ENCODE peak calls at places on chromosome 9, in eight cellular contexts. Z, Q, A, S, L, H, K and D are unnamed samples.

GRCh38 chr9:35832814-35833213 is 3.8 kb downstream of the TMEM8B start:
- DNase-seq in L (no peak), A (no peak), H (no peak), Z (no peak), Q (no peak), S (peak), K (no peak), D (no peak)

GRCh38 chr9:109114670-109115069 is 5.1 kb downstream of the TMEM245 start:
- DNase-seq in A (no peak), L (no peak), K (no peak), Q (no peak), Z (no peak), H (no peak), S (no peak), D (peak)

GRCh38 chr9:17160327-17160726 is 25.5 kb downstream of the CNTLN start:
- DNase-seq in L (no peak), Z (no peak), K (no peak), Q (no peak), S (no peak), H (no peak), A (no peak), D (no peak)

GRCh38 chr9:127204771-127205470 is 59.7 kb upstream of the GARNL3 start:
- DNase-seq in Q (no peak), A (peak), S (no peak), H (peak), Z (no peak), K (peak), L (no peak), D (no peak)

GRCh38 chr9:88534456-88535225 is at the start of gene NXNL2:
- DNase-seq in A (peak), Q (peak), Z (peak), L (peak), H (peak), K (peak), S (peak), D (peak)

GRCh38 chr9:91951944-91952520 is 2.0 kb upstream of the ROR2 start:
- DNase-seq in K (no peak), L (no peak), A (no peak), H (no peak), Q (peak), S (no peak), Z (no peak), D (no peak)

GRCh38 chr9:18331808-18332209 is 142.1 kb upstream of the ADAMTSL1 start:
- DNase-seq in L (no peak), A (no peak), S (no peak), Z (no peak), K (no peak), H (peak), Q (no peak), D (no peak)

GRCh38 chr9:127347831-127348699 is 48.9 kb upstream of the SLC2A8 start:
- DNase-seq in L (no peak), Z (no peak), S (peak), Q (no peak), K (peak), H (peak), A (no peak), D (no peak)

GRCh38 chr9:126471084-126471611 is 142.6 kb upstream of the LMX1B start:
- DNase-seq in S (peak), L (peak), H (no peak), Q (peak), K (no peak), Z (no peak), A (peak), D (peak)

GRCh38 chr9:129160712-129161533 is 17.1 kb downstream of the IER5L start:
- DNase-seq in K (no peak), Z (no peak), A (no peak), L (no peak), H (no peak), Q (no peak), S (no peak), D (no peak)

DNA sequence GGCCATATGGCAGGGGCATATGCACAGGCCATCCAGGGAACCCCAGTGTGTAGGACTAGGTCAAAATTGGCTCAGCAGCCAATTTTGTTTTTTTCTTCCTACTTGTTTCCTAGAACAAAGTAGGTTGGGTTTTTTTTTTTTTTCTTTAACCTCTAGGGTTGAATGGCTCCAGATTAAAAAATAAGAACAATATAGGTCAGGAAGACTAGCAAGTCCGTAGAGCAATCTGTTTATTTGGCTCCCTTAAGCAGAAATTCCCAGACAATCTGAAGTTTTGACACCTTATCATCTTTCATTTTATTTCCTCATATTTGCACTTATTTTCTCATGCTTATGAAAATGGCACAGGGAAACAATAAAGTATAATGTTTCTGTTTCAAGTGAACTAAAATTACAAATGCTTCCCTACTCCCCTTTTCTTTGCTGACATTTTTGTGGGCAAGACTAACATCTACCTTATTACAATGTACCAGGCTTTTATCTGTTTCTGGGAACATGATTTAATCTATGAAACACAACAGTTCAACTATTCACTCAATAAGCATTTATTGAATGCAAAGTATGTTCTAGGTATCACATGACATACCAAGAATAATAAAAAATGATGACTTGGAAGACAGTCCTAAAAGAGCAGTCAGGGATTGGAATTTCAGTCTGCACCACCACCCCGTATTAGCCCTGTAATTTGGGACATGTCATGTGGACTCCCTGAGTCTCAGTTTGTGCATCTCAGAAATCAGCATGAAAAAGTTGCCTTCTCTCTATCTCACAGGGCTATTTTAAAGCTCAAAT is 30.5 kb downstream of the TLR4 start:
- DNase-seq in Q (no peak), Z (no peak), S (no peak), H (no peak), K (no peak), L (no peak), A (no peak), D (no peak)
- H3K27ac ChIP-seq in Q (no peak), Z (no peak), S (no peak), H (no peak), K (no peak), L (no peak), A (no peak), D (no peak)

DNA sequence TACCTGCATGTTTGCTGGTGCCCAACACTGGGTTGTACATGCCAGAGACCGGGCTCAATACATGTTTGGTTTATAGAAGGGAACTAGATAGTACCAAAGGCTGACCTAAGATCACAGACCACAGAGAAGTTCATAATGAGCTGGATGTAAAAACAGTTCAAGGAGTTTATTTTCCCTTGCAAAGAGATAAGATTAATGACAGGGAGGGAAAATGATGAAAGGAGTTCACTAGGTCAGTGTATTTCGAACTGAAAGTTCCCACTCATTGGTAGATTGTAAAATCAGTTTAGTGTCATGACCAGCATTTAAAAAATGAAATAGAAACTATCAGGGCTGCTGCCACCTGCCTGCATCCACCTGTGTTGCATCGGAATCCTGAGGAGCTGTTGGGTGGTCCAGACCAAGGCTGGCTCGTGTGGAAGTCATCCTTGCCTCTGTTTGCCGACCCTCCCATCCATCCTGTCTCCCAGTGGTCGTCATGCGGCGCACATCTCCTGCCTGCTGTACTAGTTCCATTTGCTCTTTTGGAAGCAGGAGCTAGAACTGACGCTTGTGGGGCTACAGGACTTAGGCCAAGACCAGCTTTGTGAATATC is 21.1 kb downstream of the TBC1D2 start:
- DNase-seq in K (peak), Q (no peak), Z (no peak), A (no peak), L (no peak), H (no peak), S (no peak), D (no peak)
- TF ChIP-seq CTCF in K (peak), Q (no peak), Z (peak), A (no peak), L (no peak), H (no peak), S (no peak), D (no peak)

DNA sequence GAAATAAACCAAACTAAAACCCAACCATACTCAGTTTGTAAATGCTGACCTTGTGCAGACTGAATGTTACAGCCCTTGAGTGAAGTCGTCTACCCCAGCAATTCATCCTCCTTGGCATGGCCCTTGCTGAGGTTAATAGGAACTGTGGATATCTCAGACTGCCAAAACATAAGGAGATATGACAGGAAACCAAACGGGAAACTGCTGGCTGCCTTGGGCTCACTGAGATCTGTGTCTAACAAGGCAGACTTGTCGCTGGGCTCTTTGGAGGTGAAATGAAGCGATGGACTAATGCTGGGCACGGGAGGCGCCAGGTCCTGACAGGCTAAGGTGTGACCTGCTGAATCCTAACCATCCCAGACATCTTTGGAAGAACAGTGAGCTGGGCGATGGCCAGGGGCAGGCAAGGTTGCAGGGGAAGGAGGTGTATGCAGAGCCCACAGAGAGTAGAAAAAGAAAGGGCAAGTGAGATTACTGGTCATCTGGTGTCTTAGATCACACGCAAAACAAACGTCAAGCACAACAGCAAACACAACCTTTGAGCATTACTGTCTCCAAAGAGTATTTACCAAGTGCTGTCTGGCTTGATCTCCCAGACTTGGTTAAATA is 44.6 kb upstream of the ALDH1A1 start:
- DNase-seq in S (no peak), H (no peak), A (no peak), Q (no peak), K (no peak), L (no peak), Z (no peak), D (peak)
- TF ChIP-seq POLR2AphosphoS5 in S (no peak), H (no peak), A (no peak), Q (no peak), K (no peak), L (no peak), Z (no peak), D (no peak)

GRCh38 chr9:124291801-124292396 is 34.1 kb downstream of the NEK6 start:
- DNase-seq in L (peak), K (no peak), H (no peak), Z (no peak), S (no peak), Q (no peak), A (peak), D (peak)
- H3K27ac ChIP-seq in L (peak), K (no peak), H (no peak), Z (no peak), S (no peak), Q (peak), A (peak), D (peak)

DNA sequence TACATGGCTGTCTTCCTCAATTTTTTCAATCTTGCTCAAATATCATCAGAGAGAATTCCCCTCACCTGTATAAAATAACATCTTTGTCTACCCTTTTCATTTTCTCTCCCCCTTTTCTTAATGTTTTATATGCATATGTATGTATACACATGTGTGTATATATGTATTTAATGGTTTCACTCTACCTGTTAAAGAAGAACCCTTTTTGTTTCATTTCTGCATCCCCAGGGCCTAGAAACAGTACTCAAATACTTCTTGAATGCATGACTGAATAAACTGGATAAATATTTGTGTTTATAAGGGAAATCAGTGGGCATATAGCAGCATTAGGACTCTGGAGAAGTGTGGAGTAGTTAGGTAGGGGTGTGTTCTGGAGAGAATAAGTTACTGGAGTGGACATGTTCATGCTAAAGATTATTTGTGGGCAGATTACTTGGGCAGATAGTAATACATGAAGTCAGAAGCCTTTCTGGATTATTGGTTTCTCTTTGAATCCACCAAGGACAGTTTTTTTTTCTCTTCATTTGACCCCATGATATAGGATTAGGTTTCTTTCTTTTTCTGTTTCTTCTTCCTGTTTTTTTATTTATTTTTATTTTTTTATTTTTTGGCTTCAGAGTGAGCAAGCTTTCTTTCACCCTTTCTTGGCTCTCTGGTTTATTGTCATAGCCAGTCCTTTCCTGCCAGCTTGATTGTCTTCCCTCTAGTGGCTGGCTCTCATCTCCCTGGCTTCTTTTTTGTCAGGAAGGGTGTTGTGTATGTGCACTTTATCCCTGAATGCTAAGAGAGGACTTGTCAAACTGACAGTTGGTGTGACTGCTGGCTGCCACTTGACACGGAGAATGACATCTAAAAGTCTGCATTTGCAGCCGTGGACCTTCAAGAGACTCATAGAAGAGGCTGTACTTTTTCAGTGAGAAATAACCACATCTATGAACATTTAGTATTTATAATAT is 89.3 kb downstream of the ZCCHC7 start:
- DNase-seq in H (no peak), A (no peak), S (no peak), Q (no peak), K (peak), L (no peak), Z (no peak), D (no peak)
- TF ChIP-seq CTCF in H (peak), A (no peak), S (no peak), Q (no peak), K (peak), L (no peak), Z (peak), D (no peak)

DNA sequence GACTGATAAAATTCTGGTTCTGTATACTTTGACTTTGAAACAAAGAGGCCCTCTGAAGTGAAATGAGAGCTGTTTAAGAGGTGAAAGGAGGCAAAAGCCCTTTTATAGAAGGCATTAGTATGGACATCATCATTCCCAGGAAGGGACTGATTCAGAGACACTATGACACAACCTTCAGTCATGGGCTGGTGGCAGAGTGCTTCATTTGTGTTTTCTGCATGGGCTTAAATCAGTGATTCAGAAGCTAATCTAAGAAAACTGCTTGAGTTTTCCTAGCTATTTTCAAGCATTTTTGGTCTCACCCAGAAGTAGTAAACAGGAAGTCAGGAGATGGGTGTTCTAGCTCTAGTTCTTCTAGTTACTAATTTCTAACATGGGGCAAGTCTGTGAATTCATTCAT is 288.9 kb downstream of the TRPM3 start:
- DNase-seq in H (no peak), K (no peak), S (no peak), A (no peak), Q (no peak), L (no peak), Z (no peak), D (no peak)
- TF ChIP-seq POLR2AphosphoS5 in H (no peak), K (no peak), S (no peak), A (no peak), Q (no peak), L (no peak), Z (no peak), D (no peak)